ENCODE peak calls at places on chromosomes 13 and 19, in five cellular contexts. E, F, T, D and M are unnamed samples.

GRCh38 chr19:48511800-48512503 is at the start of gene LMTK3:
- DNase-seq in E (no peak), F (no peak), T (peak; percentile 85), D (peak; percentile 88), M (no peak)

GRCh38 chr13:26656919-26657318 is 99.4 kb downstream of the WASF3 start:
- DNase-seq in E (peak; percentile 16), F (no peak), T (no peak), D (no peak), M (peak; percentile 47)

GRCh38 chr19:17294051-17294891 is 9.0 kb downstream of the ABHD8 start:
- DNase-seq in E (no peak), F (no peak), T (no peak), D (no peak), M (peak; percentile 79)

GRCh38 chr19:44908074-44908835 is 2.7 kb downstream of the APOE start:
- DNase-seq in E (no peak), F (no peak), T (no peak), D (no peak), M (no peak)

GRCh38 chr19:2089001-2089711 is 7.0 kb downstream of the MOB3A start:
- DNase-seq in E (no peak), F (no peak), T (no peak), D (no peak), M (peak; percentile 92)

GRCh38 chr13:110421696-110422395 is 114.8 kb downstream of the COL4A2 start:
- DNase-seq in E (no peak), F (no peak), T (no peak), D (no peak), M (no peak)

GRCh38 chr13:76791290-76791664 is 94.9 kb downstream of the KCTD12 start:
- DNase-seq in E (no peak), F (no peak), T (no peak), D (no peak), M (no peak)

GRCh38 chr19:1747285-1748114 is 5.8 kb upstream of the ONECUT3 start:
- DNase-seq in E (peak; percentile 98), F (no peak), T (no peak), D (no peak), M (no peak)

GRCh38 chr19:38492147-38492813 is 58.8 kb downstream of the RYR1 start:
- DNase-seq in E (no peak), F (no peak), T (no peak), D (no peak), M (no peak)

GRCh38 chr19:7533281-7533819 is 2.2 kb upstream of the PNPLA6 start:
- DNase-seq in E (peak; percentile 78), F (no peak), T (no peak), D (no peak), M (peak; percentile 98)

GRCh38 chr13:112767506-112768471 is 78.0 kb downstream of the ATP11A start:
- DNase-seq in E (no peak), F (no peak), T (no peak), D (no peak), M (peak; percentile 37)

GRCh38 chr19:38003427-38004099 is 96.6 kb downstream of the SIPA1L3 start:
- DNase-seq in E (peak; percentile 45), F (peak; percentile 89), T (no peak), D (peak; percentile 94), M (no peak)

GRCh38 chr13:110380359-110381028 is 73.4 kb downstream of the COL4A2 start:
- DNase-seq in E (no peak), F (no peak), T (no peak), D (no peak), M (peak; percentile 53)

GRCh38 chr13:27619711-27620376 is 485 bp downstream of the LNX2 start:
- DNase-seq in E (peak; percentile 36), F (no peak), T (no peak), D (no peak), M (peak; percentile 81)

GRCh38 chr13:35471466-35472307 is 4.8 kb downstream of the MAB21L1 start:
- DNase-seq in E (no peak), F (no peak), T (no peak), D (no peak), M (no peak)

GRCh38 chr13:90402102-90402501 is 945.4 kb upstream of the MIR17HG start:
- DNase-seq in E (no peak), F (no peak), T (no peak), D (no peak), M (no peak)

GRCh38 chr19:30681162-30681996 is 309.2 kb downstream of the ZNF536 start:
- DNase-seq in E (no peak), F (no peak), T (no peak), D (no peak), M (no peak)

GRCh38 chr13:80338781-80339577 is 1.9 kb downstream of the SPRY2 start:
- DNase-seq in E (peak; percentile 82), F (peak; percentile 17), T (no peak), D (no peak), M (no peak)

GRCh38 chr13:109724603-109725002 is 61.8 kb downstream of the IRS2 start:
- DNase-seq in E (no peak), F (no peak), T (no peak), D (no peak), M (no peak)